ENCODE peak calls at places on chromosomes 5 and 9, in seven cellular contexts. G, C, F, J, K, T and O are unnamed samples.

GRCh38 chr5:150141544-150142188 is 14.0 kb downstream of the PDGFRB start:
- DNase-seq in G (no peak), C (peak), F (no peak), J (peak), K (no peak), T (peak), O (no peak)

GRCh38 chr9:90645721-90646120 is 3.1 kb upstream of the DIRAS2 start:
- DNase-seq in G (no peak), C (no peak), F (no peak), J (no peak), K (no peak), T (no peak), O (no peak)

GRCh38 chr9:37004424-37004935 is 29.6 kb downstream of the PAX5 start:
- DNase-seq in G (no peak), C (no peak), F (no peak), J (no peak), K (no peak), T (no peak), O (no peak)

GRCh38 chr5:43485406-43485805 is 1.7 kb upstream of the TMEM267 start:
- DNase-seq in G (no peak), C (no peak), F (no peak), J (no peak), K (no peak), T (no peak), O (no peak)

GRCh38 chr5:74543162-74543995 is 97.1 kb downstream of the ENC1 start:
- DNase-seq in G (no peak), C (peak), F (no peak), J (peak), K (peak), T (peak), O (peak)

GRCh38 chr5:135340568-135340967 is 58.5 kb downstream of the MACROH2A1 start:
- DNase-seq in G (no peak), C (no peak), F (no peak), J (no peak), K (no peak), T (no peak), O (no peak)

GRCh38 chr9:89079421-89079820 is 88.2 kb downstream of the S1PR3 start:
- DNase-seq in G (no peak), C (no peak), F (no peak), J (no peak), K (no peak), T (no peak), O (no peak)

GRCh38 chr5:150006318-150006717 is 5.8 kb downstream of the HMGXB3 start:
- DNase-seq in G (no peak), C (no peak), F (no peak), J (no peak), K (no peak), T (no peak), O (no peak)

GRCh38 chr5:139075066-139076050 is 122.8 kb downstream of the SIL1 start:
- DNase-seq in G (no peak), C (no peak), F (no peak), J (no peak), K (no peak), T (no peak), O (no peak)

GRCh38 chr9:113622038-113622437 is 158.5 kb downstream of the RGS3 start:
- DNase-seq in G (no peak), C (no peak), F (no peak), J (no peak), K (no peak), T (no peak), O (no peak)

GRCh38 chr5:35134278-35135030 is 86.7 kb upstream of the AGXT2 start:
- DNase-seq in G (no peak), C (no peak), F (no peak), J (no peak), K (no peak), T (no peak), O (no peak)

GRCh38 chr9:23526806-23527205 is 299.2 kb downstream of the ELAVL2 start:
- DNase-seq in G (no peak), C (no peak), F (no peak), J (no peak), K (no peak), T (no peak), O (no peak)

GRCh38 chr9:95017661-95018060 is 291.2 kb downstream of the AOPEP start:
- DNase-seq in G (no peak), C (no peak), F (no peak), J (peak), K (no peak), T (no peak), O (no peak)

GRCh38 chr9:116075191-116075590 is 78.4 kb upstream of the PAPPA start:
- DNase-seq in G (no peak), C (no peak), F (no peak), J (no peak), K (no peak), T (no peak), O (no peak)

GRCh38 chr5:2894347-2895135 is 143.1 kb upstream of the IRX2 start:
- DNase-seq in G (no peak), C (peak), F (no peak), J (no peak), K (no peak), T (no peak), O (no peak)

GRCh38 chr5:149514512-149514911 is 36.7 kb downstream of the CSNK1A1 start:
- DNase-seq in G (no peak), C (no peak), F (no peak), J (no peak), K (no peak), T (no peak), O (no peak)

GRCh38 chr9:130707225-130707976 is 13.8 kb downstream of the EXOSC2 start:
- DNase-seq in G (peak), C (peak), F (peak), J (peak), K (no peak), T (no peak), O (peak)

GRCh38 chr9:113541019-113541900 is 77.7 kb downstream of the RGS3 start:
- DNase-seq in G (no peak), C (peak), F (no peak), J (no peak), K (peak), T (no peak), O (no peak)

GRCh38 chr5:178940569-178941360 is at the start of gene ZNF454:
- DNase-seq in G (no peak), C (no peak), F (no peak), J (peak), K (no peak), T (peak), O (no peak)

GRCh38 chr5:138339086-138339456 is 1.0 kb downstream of the FAM53C start:
- DNase-seq in G (no peak), C (no peak), F (no peak), J (no peak), K (no peak), T (no peak), O (peak)

GRCh38 chr5:6391151-6391550 is 12.8 kb upstream of the MED10 start:
- DNase-seq in G (no peak), C (no peak), F (no peak), J (no peak), K (no peak), T (no peak), O (no peak)

GRCh38 chr5:40681351-40682311 is 1.9 kb downstream of the PTGER4 start:
- DNase-seq in G (peak), C (peak), F (no peak), J (no peak), K (no peak), T (no peak), O (no peak)

GRCh38 chr9:33143241-33143642 is 23.9 kb downstream of the B4GALT1 start:
- DNase-seq in G (peak), C (no peak), F (no peak), J (peak), K (no peak), T (no peak), O (no peak)

GRCh38 chr5:83095973-83096539 is 18.7 kb downstream of the XRCC4 start:
- DNase-seq in G (no peak), C (no peak), F (no peak), J (peak), K (peak), T (peak), O (peak)

GRCh38 chr5:171692936-171693335 is 92.7 kb upstream of the SMIM23 start:
- DNase-seq in G (no peak), C (no peak), F (no peak), J (no peak), K (no peak), T (no peak), O (no peak)

GRCh38 chr5:32312194-32312681 is 501 bp downstream of the MTMR12 start:
- DNase-seq in G (no peak), C (peak), F (peak), J (peak), K (no peak), T (peak), O (peak)

GRCh38 chr5:80701597-80701996 is 46.8 kb upstream of the DHFR start:
- DNase-seq in G (no peak), C (no peak), F (no peak), J (no peak), K (no peak), T (no peak), O (no peak)